ENCODE peak calls at places on chromosome 20, in four cellular contexts. O is substantia nigra, Z is fibroblast of lung, T is cardiac muscle cell. Y is an unnamed sample.

GRCh38 chr20:21548390-21549035 is 34.6 kb upstream of the NKX2-2 start:
- DNase-seq in T (no peak), Z (no peak), O (no peak), Y (no peak)

GRCh38 chr20:37042986-37043972 is 52.5 kb downstream of the RBL1 start:
- DNase-seq in O (no peak), T (no peak), Z (no peak), Y (no peak)

GRCh38 chr20:21336455-21337151 is 33.5 kb downstream of the XRN2 start:
- DNase-seq in T (no peak), Z (no peak), O (no peak), Y (no peak)

GRCh38 chr20:20130399-20130798 is 78.1 kb downstream of the CFAP61 start:
- DNase-seq in T (no peak), Z (peak), O (no peak), Y (no peak)

GRCh38 chr20:49541733-49542513 is 26.0 kb downstream of the PTGIS start:
- DNase-seq in O (peak), Z (peak), T (peak), Y (peak)

GRCh38 chr20:5171074-5171789 is 44.4 kb downstream of the CDS2 start:
- DNase-seq in O (no peak), T (peak), Z (no peak), Y (peak)

GRCh38 chr20:50567860-50568548 is 57.8 kb downstream of the PTPN1 start:
- DNase-seq in O (no peak), Z (no peak), T (no peak), Y (no peak)

GRCh38 chr20:38804682-38805501 is 605 bp upstream of the PPP1R16B start:
- DNase-seq in O (no peak), Z (no peak), T (no peak), Y (peak)

GRCh38 chr20:45340236-45340847 is 7.9 kb downstream of the SDC4 start:
- DNase-seq in T (no peak), Z (no peak), O (no peak), Y (no peak)

GRCh38 chr20:38635721-38636285 is 34.2 kb downstream of the ARHGAP40 start:
- DNase-seq in T (no peak), O (no peak), Z (peak), Y (no peak)

GRCh38 chr20:45329497-45330319 is 18.5 kb downstream of the SDC4 start:
- DNase-seq in Z (no peak), O (no peak), T (no peak), Y (no peak)

GRCh38 chr20:5658897-5659296 is 91.3 kb upstream of the SHLD1 start:
- DNase-seq in Z (peak), T (peak), O (no peak), Y (peak)

GRCh38 chr20:7883309-7883708 is 56.9 kb downstream of the HAO1 start:
- DNase-seq in Z (no peak), O (no peak), T (no peak), Y (no peak)

GRCh38 chr20:14657231-14657630 is 319.8 kb upstream of the FLRT3 start:
- DNase-seq in T (peak), O (no peak), Z (peak), Y (no peak)

GRCh38 chr20:52191132-52191435 is 495 bp downstream of the ZFP64 start:
- DNase-seq in T (no peak), Z (peak), O (no peak), Y (peak)

GRCh38 chr20:20003088-20003954 is 13.8 kb upstream of the NAA20 start:
- DNase-seq in O (no peak), T (no peak), Z (peak), Y (no peak)

GRCh38 chr20:7723284-7723683 is 217.0 kb downstream of the HAO1 start:
- DNase-seq in T (no peak), O (no peak), Z (peak), Y (peak)

GRCh38 chr20:58839474-58839874 is 11.2 kb downstream of the GNAS-AS1 start:
- DNase-seq in Z (peak), O (peak), T (peak), Y (peak)

GRCh38 chr20:50333856-50334255 is 143.2 kb downstream of the CEBPB start:
- DNase-seq in Z (peak), T (no peak), O (no peak), Y (no peak)

GRCh38 chr20:59318803-59319202 is 18.4 kb downstream of the EDN3 start:
- DNase-seq in Z (no peak), O (no peak), T (no peak), Y (no peak)

GRCh38 chr20:10555865-10556308 is 117.9 kb downstream of the JAG1 start:
- DNase-seq in Z (peak), O (no peak), T (no peak), Y (no peak)

GRCh38 chr20:25032478-25033183 is 25.3 kb downstream of the ACSS1 start:
- DNase-seq in O (peak), Z (no peak), T (no peak), Y (peak)

GRCh38 chr20:59752101-59752586 is 147.8 kb downstream of the PHACTR3 start:
- DNase-seq in O (no peak), Z (no peak), T (peak), Y (peak)

GRCh38 chr20:59515013-59515905 is 89.1 kb upstream of the PHACTR3 start:
- DNase-seq in Z (peak), T (peak), O (peak), Y (peak)

GRCh38 chr20:49248879-49249665 is 28.8 kb downstream of the ZNFX1 start:
- DNase-seq in Z (no peak), T (no peak), O (no peak), Y (no peak)

GRCh38 chr20:57888591-57888990 is 178.8 kb upstream of the PMEPA1 start:
- DNase-seq in T (no peak), O (no peak), Z (no peak), Y (no peak)

GRCh38 chr20:36728986-36729385 is 16.9 kb downstream of the NDRG3 start:
- DNase-seq in Z (no peak), O (no peak), T (no peak), Y (no peak)

DNA sequence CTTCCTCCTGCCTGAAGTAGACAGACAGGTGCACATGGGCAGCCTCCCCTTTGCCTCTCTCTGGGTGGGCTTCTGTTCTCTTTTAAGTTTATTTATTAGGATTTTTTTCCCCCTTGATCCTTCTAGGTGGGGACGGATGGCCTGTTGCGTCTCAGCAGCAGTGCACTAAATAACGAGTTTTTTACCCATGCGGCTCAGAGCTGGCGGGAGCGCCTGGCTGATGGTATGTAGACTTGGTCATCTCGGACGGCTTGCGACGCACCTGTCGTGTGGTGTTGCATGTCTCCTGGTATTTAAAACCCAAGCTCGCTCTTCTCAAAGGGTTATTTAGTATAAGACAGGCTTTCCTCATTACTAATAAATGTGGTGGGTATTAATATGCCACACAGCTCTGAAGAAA is 73.3 kb downstream of the ASXL1 start:
- DNase-seq in T (no peak), O (no peak), Z (no peak), Y (no peak)
- H3K27ac ChIP-seq in T (peak), O (no peak), Z (no peak), Y (no peak)

DNA sequence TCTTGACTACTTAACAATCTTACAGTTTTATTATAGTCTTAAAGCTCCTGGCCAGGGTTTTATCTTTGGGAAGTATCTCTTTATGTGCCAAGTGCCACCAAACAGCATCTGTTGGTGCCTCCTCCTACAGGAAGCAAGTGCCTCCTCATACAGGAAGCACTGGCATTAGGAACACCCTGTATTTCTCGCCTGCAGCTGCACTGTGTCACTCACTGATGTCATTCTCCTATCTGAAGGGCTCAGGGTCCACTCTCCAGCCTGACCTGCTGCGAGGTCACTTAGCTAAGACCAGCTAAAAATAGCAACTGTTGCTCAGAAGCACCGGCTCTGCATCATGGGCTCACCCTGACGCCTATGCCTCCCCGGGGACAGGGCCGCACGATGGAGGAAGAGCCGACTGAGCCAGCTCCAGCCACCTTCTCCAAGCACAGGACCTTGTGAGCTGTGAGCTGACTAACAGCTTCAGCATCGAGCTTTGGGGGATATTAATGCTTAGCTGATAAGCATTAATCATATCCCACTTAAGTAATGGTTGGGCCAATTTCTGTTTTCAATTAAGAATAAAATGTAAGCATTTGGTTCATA is 66.3 kb upstream of the CD93 start:
- DNase-seq in Z (peak), T (peak), O (no peak), Y (peak)
- H3K27ac ChIP-seq in Z (peak), T (peak), O (no peak), Y (peak)

GRCh38 chr20:34473262-34473883 is 42.8 kb upstream of the DYNLRB1 start:
- DNase-seq in T (peak), Z (peak), O (peak), Y (peak)
- H3K27ac ChIP-seq in T (no peak), Z (no peak), O (no peak), Y (no peak)

DNA sequence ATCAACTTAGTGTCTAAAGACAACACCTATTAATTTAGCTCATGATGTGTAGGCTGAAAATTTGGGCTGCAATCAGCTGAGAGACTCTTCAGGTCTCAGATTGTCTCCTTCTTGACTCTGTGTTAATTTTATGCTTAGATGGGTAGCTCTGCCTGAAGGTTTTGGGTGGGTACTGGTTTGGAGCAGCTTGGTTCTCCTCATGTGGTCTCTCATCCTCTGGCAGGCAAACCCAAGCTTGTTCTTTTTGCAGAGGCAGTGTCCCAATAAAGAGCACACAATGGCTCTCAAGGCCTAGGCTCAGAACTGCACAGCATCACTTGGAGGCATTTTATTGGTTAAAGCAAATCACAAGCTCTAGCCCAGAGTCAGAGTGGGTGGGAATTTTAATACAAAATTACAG is 280.6 kb downstream of the BTBD3 start:
- DNase-seq in Z (no peak), T (no peak), O (no peak), Y (no peak)
- H3K27ac ChIP-seq in Z (no peak), T (no peak), O (no peak), Y (no peak)

GRCh38 chr20:17608701-17609497 is 39.0 kb downstream of the DSTN start:
- DNase-seq in T (no peak), Z (no peak), O (no peak), Y (no peak)
- H3K27ac ChIP-seq in T (peak), Z (no peak), O (no peak), Y (no peak)

DNA sequence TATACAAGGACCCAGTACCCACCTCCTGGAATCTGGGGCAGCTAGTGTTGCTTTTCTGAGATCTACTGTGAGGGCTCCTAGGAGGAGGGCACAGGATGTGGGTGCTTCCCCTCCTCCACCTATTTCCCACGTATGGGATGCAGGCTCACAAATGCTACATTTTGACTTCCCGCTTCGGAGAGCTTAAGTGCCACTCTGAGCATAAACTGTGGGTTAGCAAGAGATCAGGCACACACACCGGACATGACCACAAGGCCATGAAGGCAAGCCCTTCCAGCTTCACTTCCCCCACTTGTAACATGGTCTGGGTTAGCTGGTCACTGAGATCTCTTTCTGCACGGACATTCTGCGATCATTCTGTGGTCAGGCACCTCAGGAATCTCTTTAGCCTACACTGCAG is 15.7 kb upstream of the TGM3 start:
- DNase-seq in Z (no peak), O (no peak), T (no peak), Y (no peak)
- H3K27ac ChIP-seq in Z (no peak), O (no peak), T (no peak), Y (no peak)

GRCh38 chr20:63667858-63668257 is 9.7 kb downstream of the RTEL1 start:
- DNase-seq in O (no peak), Z (no peak), T (no peak), Y (no peak)
- H3K27ac ChIP-seq in O (no peak), Z (no peak), T (no peak), Y (no peak)

DNA sequence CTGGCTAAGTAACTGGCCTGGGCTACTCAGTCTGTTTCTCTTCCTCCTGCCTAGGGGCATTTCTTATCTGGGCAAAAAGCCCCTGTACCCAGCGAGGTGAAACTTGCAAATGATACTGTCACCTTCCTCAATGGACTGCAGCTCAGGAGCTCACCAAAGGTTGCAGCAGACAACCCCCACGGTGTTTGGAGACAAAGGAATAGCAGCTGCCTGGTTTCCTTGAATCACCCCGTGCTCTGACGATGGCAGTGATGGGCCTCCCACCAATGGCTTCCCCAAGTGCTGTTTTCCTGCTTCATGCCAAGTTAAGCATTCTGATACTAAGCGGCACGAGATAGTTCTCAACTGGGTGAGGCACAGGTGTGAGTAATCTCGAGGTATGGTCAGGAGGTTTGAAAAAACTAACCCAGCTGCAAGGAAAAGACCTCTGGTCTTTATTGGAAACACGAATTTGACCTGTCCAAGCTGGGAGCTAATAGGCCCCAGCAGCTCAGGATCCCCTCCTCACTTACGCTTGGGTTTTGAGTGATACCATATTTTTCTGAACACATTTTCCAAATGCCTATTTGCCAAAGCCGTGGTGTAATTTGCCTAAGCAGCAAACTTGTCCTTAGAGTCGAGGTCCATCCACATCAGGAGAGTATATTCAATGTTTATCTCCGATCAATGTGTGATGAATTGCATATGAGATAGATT is 128.1 kb downstream of the BCAS1 start:
- DNase-seq in T (peak), O (no peak), Z (no peak), Y (no peak)
- H3K27ac ChIP-seq in T (peak), O (peak), Z (no peak), Y (no peak)

DNA sequence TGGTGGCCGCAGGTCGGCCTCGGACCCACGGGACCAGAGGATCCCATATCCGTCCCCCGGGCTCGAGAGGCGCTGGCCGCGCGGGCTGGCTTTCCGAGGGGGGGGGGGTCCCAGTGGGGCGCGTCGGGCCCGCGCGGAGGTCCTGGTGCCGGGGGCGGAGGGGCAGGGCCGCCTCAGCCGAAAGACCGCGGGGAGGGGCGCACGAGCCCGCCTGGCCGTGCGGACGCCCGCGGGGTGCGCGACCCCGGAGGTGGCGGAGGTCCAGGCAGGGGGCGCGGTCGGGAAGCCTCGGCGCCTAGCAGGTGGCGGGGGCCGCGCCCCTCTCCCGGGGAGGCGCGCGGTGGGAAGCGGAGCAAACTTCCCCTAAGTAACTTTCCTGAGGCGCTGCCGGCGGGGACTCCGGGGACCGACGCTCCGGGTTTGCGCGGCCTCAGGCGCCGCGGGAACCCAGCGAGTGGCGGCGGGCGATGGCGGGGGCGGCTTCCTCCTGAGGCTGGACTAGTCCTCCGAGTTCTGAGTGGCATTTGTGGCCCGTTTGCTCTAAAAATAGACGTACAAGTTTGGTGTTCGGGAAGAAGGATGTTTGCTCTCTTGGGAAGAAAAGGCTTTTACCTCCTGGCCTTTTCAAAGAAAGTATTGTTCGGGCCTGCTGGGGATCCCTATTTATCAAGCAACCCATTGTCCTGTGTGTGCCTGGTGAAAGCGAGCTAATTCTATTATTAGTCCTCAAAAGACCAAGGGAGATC is 26.4 kb upstream of the BTBD3 start:
- DNase-seq in T (peak), Z (peak), O (no peak), Y (peak)
- H3K27ac ChIP-seq in T (peak), Z (peak), O (peak), Y (peak)

Y was measured in right cardiac atrium.